ENCODE peak calls at places on chromosomes 12 and 14, in ten cellular contexts. D is GM13976; M is activated CD8-positive, alpha-beta memory T cell treated with anti-CD3 and anti-CD28 coated beads for 48 hours; E is activated T-cell treated with anti-CD3 and anti-CD28 coated beads for 24 hours; F is A172; J is activated naive CD8-positive, alpha-beta T cell treated with anti-CD3 and anti-CD28 coated beads, Interleukin-2, amount 10 ng/mL, durations not matched to agents 7 days and 5 days; Q is NCI-H187; B is NCI-H2171; C is stimulated activated CD4-positive, alpha-beta T cell treated with anti-CD3 and anti-CD28 coated beads, Interleukin-1b, Interleukin-23, amount 100 ng/mL, for 24 hours; S is breast epithelium. R is an unnamed sample.

GRCh38 chr14:63245893-63246292 is 41.6 kb downstream of the RHOJ start:
- DNase-seq in D (no peak), M (no peak), E (no peak), F (no peak), J (no peak), Q (no peak), B (peak; percentile 56), C (no peak), S (no peak), R (no peak)

GRCh38 chr14:62097072-62097471 is 334.9 kb downstream of the SNAPC1 start:
- DNase-seq in D (no peak), M (no peak), E (no peak), F (no peak), J (no peak), Q (no peak), B (no peak), C (no peak), S (no peak), R (no peak)

GRCh38 chr14:90091393-90091792 is 29.6 kb downstream of the KCNK13 start:
- DNase-seq in D (no peak), M (no peak), E (no peak), F (peak; percentile 71), J (no peak), Q (no peak), B (no peak), C (no peak), S (no peak), R (no peak)

GRCh38 chr12:13661005-13661887 is 320.2 kb downstream of the GRIN2B start:
- DNase-seq in D (peak; percentile 20), M (no peak), E (peak; percentile 7), F (peak; percentile 10), J (no peak), Q (peak; percentile 36), B (no peak), C (peak; percentile 6), S (peak; percentile 17), R (peak; percentile 19)

GRCh38 chr12:101713059-101713682 is 15.7 kb downstream of the CHPT1 start:
- DNase-seq in D (no peak), M (no peak), E (no peak), F (no peak), J (no peak), Q (no peak), B (no peak), C (no peak), S (peak; percentile 33), R (no peak)

GRCh38 chr14:99971087-99971928 is 93.9 kb upstream of the EVL start:
- DNase-seq in D (peak; percentile 94), M (peak; percentile 74), E (peak; percentile 81), F (peak; percentile 41), J (peak; percentile 89), Q (peak; percentile 77), B (peak; percentile 96), C (peak; percentile 81), S (peak; percentile 51), R (peak; percentile 75)

GRCh38 chr12:81644503-81644902 is 114.6 kb downstream of the PPFIA2 start:
- DNase-seq in D (peak; percentile 43), M (no peak), E (no peak), F (peak; percentile 45), J (no peak), Q (no peak), B (peak; percentile 42), C (no peak), S (no peak), R (peak; percentile 16)

GRCh38 chr12:581321-581720 is 81.9 kb downstream of the NINJ2 start:
- DNase-seq in D (no peak), M (no peak), E (no peak), F (no peak), J (no peak), Q (no peak), B (no peak), C (no peak), S (no peak), R (no peak)

GRCh38 chr14:65153101-65153500 is 50.8 kb upstream of the MAX start:
- DNase-seq in D (no peak), M (no peak), E (no peak), F (no peak), J (no peak), Q (no peak), B (peak; percentile 61), C (no peak), S (no peak), R (no peak)

GRCh38 chr14:70254476-70254961 is 65.8 kb upstream of the SLC8A3 start:
- DNase-seq in D (peak; percentile 53), M (no peak), E (no peak), F (no peak), J (peak; percentile 43), Q (peak; percentile 33), B (no peak), C (no peak), S (peak; percentile 25), R (no peak)

GRCh38 chr12:58413794-58414193 is 472.4 kb downstream of the ATP23 start:
- DNase-seq in D (no peak), M (no peak), E (no peak), F (peak; percentile 47), J (no peak), Q (no peak), B (no peak), C (no peak), S (no peak), R (no peak)

GRCh38 chr12:85626031-85626781 is 210.0 kb downstream of the RASSF9 start:
- DNase-seq in D (no peak), M (no peak), E (no peak), F (peak; percentile 90), J (no peak), Q (no peak), B (no peak), C (no peak), S (no peak), R (no peak)

GRCh38 chr12:9391751-9392240 is 183.6 kb upstream of the PZP start:
- DNase-seq in D (no peak), M (no peak), E (no peak), F (no peak), J (no peak), Q (no peak), B (no peak), C (no peak), S (no peak), R (no peak)

GRCh38 chr14:68741839-68742470 is 50.9 kb downstream of the ZFP36L1 start:
- DNase-seq in D (peak; percentile 80), M (no peak), E (no peak), F (no peak), J (no peak), Q (no peak), B (no peak), C (no peak), S (no peak), R (no peak)

GRCh38 chr12:121786441-121786825 is 7.1 kb downstream of the RHOF start:
- DNase-seq in D (no peak), M (no peak), E (no peak), F (peak; percentile 97), J (no peak), Q (no peak), B (no peak), C (no peak), S (peak; percentile 84), R (no peak)

GRCh38 chr12:64682572-64683277 is 72.4 kb downstream of the RASSF3 start:
- DNase-seq in D (no peak), M (no peak), E (no peak), F (peak; percentile 67), J (no peak), Q (no peak), B (peak; percentile 58), C (no peak), S (no peak), R (no peak)

GRCh38 chr12:67829873-67830272 is 159.4 kb upstream of the IFNG-AS1 start:
- DNase-seq in D (no peak), M (no peak), E (no peak), F (no peak), J (no peak), Q (no peak), B (no peak), C (no peak), S (no peak), R (no peak)

GRCh38 chr14:48398675-48399282 is 723.4 kb upstream of the MDGA2 start:
- DNase-seq in D (peak; percentile 27), M (no peak), E (no peak), F (peak; percentile 39), J (no peak), Q (peak; percentile 8), B (peak; percentile 39), C (no peak), S (no peak), R (peak; percentile 57)

GRCh38 chr12:80176706-80177105 is 77.4 kb downstream of the OTOGL start:
- DNase-seq in D (no peak), M (no peak), E (no peak), F (no peak), J (no peak), Q (no peak), B (no peak), C (no peak), S (no peak), R (no peak)

GRCh38 chr12:13299457-13299856 is 102.9 kb downstream of the EMP1 start:
- DNase-seq in D (no peak), M (no peak), E (no peak), F (no peak), J (no peak), Q (no peak), B (no peak), C (no peak), S (no peak), R (no peak)

GRCh38 chr12:52873832-52874572 is 25.2 kb upstream of the KRT78 start:
- DNase-seq in D (no peak), M (no peak), E (peak; percentile 52), F (peak; percentile 88), J (peak; percentile 69), Q (no peak), B (peak; percentile 89), C (peak; percentile 41), S (peak; percentile 94), R (no peak)

GRCh38 chr14:104245075-104245474 is 106.7 kb downstream of the KIF26A start:
- DNase-seq in D (no peak), M (no peak), E (no peak), F (no peak), J (no peak), Q (no peak), B (no peak), C (no peak), S (no peak), R (no peak)

GRCh38 chr12:90499793-90500192 is 455.2 kb downstream of the CCER1 start:
- DNase-seq in D (no peak), M (no peak), E (no peak), F (no peak), J (no peak), Q (no peak), B (no peak), C (no peak), S (no peak), R (no peak)

GRCh38 chr12:76123301-76124212 is 39.1 kb upstream of the NAP1L1 start:
- DNase-seq in D (no peak), M (no peak), E (no peak), F (peak; percentile 36), J (no peak), Q (no peak), B (no peak), C (no peak), S (no peak), R (no peak)

GRCh38 chr12:7512528-7512927 is 9.0 kb upstream of the CD163 start:
- DNase-seq in D (no peak), M (no peak), E (no peak), F (peak; percentile 88), J (no peak), Q (no peak), B (no peak), C (no peak), S (no peak), R (no peak)